ENCODE peak calls at places on chromosome 13, in ten cellular contexts. N, C, L, W, M, T, E, Z, S and A are unnamed samples.
A peak's percentile ranks its signal among the peaks of the same experiment; 100 is the strongest.

GRCh38 chr13:21458457-21458815 is 667 bp downstream of the ZDHHC20 start:
- DNase-seq in N (no peak), C (no peak), L (no peak), W (no peak), M (no peak), T (peak; percentile 23), E (peak; percentile 52), Z (peak; percentile 53), S (peak; percentile 55), A (no peak)

GRCh38 chr13:21606781-21607180 is 2.8 kb upstream of the MICU2 start:
- DNase-seq in N (no peak), C (no peak), L (no peak), W (no peak), M (no peak), T (no peak), E (no peak), Z (no peak), S (no peak), A (no peak)

GRCh38 chr13:34675626-34676025 is 266.4 kb upstream of the NBEA start:
- DNase-seq in N (no peak), C (no peak), L (no peak), W (no peak), M (no peak), T (no peak), E (no peak), Z (no peak), S (no peak), A (no peak)

GRCh38 chr13:107035186-107035585 is 467.2 kb upstream of the ARGLU1 start:
- DNase-seq in N (no peak), C (no peak), L (peak; percentile 12), W (no peak), M (no peak), T (no peak), E (no peak), Z (no peak), S (no peak), A (no peak)

GRCh38 chr13:114067886-114068722 is 64.3 kb downstream of the RASA3 start:
- DNase-seq in N (peak; percentile 66), C (no peak), L (no peak), W (no peak), M (no peak), T (no peak), E (no peak), Z (no peak), S (no peak), A (no peak)

GRCh38 chr13:59450218-59450617 is 713.5 kb downstream of the DIAPH3 start:
- DNase-seq in N (no peak), C (no peak), L (no peak), W (no peak), M (no peak), T (no peak), E (no peak), Z (no peak), S (no peak), A (no peak)

GRCh38 chr13:90293793-90294361 is 1053.6 kb upstream of the MIR17HG start:
- DNase-seq in N (no peak), C (no peak), L (no peak), W (no peak), M (no peak), T (no peak), E (no peak), Z (no peak), S (no peak), A (no peak)

GRCh38 chr13:90201676-90202425 is 1145.6 kb upstream of the MIR17HG start:
- DNase-seq in N (no peak), C (no peak), L (peak; percentile 9), W (no peak), M (no peak), T (peak; percentile 7), E (no peak), Z (peak; percentile 59), S (no peak), A (no peak)

GRCh38 chr13:84139561-84140158 is 257.4 kb upstream of the SLITRK1 start:
- DNase-seq in N (no peak), C (no peak), L (no peak), W (no peak), M (no peak), T (no peak), E (no peak), Z (no peak), S (no peak), A (no peak)

GRCh38 chr13:98653471-98653985 is 76.6 kb upstream of the STK24 start:
- DNase-seq in N (peak; percentile 85), C (peak; percentile 85), L (peak; percentile 67), W (peak; percentile 59), M (peak; percentile 62), T (peak; percentile 68), E (peak; percentile 66), Z (peak; percentile 89), S (peak; percentile 89), A (peak; percentile 57)

GRCh38 chr13:111122056-111122455 is 6.9 kb downstream of the ARHGEF7 start:
- DNase-seq in N (no peak), C (no peak), L (no peak), W (no peak), M (no peak), T (no peak), E (no peak), Z (no peak), S (no peak), A (no peak)

DNA sequence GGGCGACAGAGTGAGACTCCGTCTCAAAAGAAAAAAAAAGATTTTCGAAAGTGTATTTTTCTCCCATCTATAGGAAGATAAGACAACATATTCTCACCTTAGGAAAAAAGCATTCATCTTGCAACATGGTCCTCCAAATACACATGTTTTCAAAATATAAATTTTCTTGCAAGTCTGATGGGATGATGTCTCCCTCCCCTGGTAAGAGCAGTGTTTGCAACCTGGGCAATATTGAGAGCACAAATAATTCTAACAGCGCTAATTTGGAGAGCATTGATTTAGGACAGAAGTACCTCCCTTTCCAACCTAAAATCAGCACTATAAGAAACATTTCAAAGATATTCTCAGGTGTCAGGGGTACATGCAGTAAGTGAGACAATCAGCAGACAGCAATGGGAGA is 61.0 kb upstream of the SHISA2 start:
- DNase-seq in N (no peak), C (no peak), L (no peak), W (no peak), M (no peak), T (no peak), E (no peak), Z (no peak), S (peak; percentile 8), A (no peak)
- TF ChIP-seq CTCF in N (no peak), C (peak; percentile 54), L (peak; percentile 25), W (peak; percentile 16), M (peak; percentile 66), T (no peak), E (peak; percentile 17), Z (peak; percentile 19), S (peak; percentile 13), A (peak; percentile 34)

DNA sequence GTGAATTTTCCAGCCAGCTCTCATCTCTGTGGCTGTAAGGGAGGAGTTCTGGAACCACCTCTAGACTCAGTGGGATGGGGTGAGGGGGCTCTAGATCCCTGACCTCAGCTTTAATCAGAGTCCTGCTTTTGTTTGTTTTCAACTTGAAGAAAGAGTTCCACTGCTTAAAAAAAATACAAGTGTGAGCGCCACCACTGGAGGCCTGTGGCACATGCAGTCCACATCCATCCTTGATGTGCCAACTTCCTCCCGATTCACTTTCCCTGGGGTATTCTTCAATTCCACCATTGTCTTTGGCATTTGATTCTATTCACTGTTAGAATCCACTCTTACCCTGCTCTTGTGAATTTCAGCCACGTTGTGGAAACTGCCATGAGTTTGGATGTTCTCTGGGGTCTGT is 62.4 kb upstream of the GJB6 start:
- DNase-seq in N (no peak), C (peak; percentile 15), L (no peak), W (no peak), M (no peak), T (no peak), E (no peak), Z (no peak), S (no peak), A (no peak)
- TF ChIP-seq CTCF in N (no peak), C (peak; percentile 63), L (peak; percentile 5), W (no peak), M (peak; percentile 53), T (no peak), E (no peak), Z (peak; percentile 8), S (no peak), A (no peak)

DNA sequence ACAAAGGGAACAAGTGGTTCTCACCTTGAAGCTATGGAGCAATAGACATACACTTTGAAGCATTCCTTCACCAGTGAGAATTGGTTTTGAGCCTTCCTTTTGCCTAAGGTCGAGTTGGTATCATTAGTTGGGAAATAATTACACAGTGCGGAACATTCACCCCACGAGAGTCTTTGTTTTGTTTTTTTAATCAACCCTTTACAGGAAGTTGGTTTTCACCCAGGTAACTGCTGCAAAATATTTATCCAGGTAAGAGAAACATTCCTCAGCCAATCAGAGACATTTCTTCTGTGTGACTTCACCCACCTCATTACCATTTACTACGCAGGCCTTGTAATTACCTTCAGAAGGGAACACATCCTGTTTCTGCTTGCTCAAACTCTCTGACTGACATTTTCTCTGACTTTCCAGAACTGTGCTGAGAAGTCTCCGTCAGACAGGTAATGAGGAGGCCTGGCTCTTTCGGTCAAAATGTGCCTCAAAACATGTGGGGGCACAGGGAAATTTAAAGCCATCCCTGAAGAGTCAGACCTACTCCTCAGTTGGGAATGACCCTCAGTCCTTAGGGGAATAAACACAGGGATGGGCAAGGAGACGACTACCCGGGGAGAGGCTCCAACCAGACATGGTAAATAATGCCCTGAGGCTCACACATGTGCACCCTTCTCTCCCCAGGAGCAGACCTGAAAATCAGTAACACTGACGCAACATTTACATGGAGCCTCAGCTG is 22.7 kb upstream of the SERP2 start:
- DNase-seq in N (no peak), C (no peak), L (no peak), W (no peak), M (no peak), T (no peak), E (no peak), Z (no peak), S (no peak), A (no peak)
- TF ChIP-seq CTCF in N (no peak), C (no peak), L (no peak), W (no peak), M (no peak), T (no peak), E (no peak), Z (no peak), S (no peak), A (no peak)

DNA sequence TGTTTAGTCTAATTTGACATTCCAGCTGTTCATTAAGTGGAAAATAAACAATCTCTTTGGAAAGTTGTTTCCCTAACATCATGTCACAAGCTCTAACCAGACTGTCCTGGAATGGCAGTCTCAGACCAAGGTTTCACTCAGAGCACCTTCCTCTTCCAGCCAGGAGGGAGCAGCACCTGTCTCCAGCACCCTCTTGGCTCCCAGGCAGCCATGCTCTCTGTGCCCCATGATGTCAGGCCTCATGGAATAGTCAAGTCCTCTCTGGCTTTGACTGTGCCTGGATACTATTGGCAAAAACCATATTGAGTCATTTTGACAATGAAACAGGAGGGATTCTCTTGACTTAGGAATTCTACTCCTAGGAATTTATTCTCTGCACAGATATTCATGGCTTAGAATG is 171.4 kb downstream of the OXGR1 start:
- DNase-seq in N (no peak), C (peak; percentile 54), L (no peak), W (no peak), M (no peak), T (no peak), E (peak; percentile 4), Z (peak; percentile 42), S (no peak), A (no peak)
- TF ChIP-seq CTCF in N (peak; percentile 38), C (peak; percentile 66), L (peak; percentile 17), W (no peak), M (no peak), T (no peak), E (no peak), Z (peak; percentile 15), S (no peak), A (peak; percentile 42)

GRCh38 chr13:97327521-97328221 is 105.5 kb downstream of the MBNL2 start:
- DNase-seq in N (no peak), C (no peak), L (no peak), W (no peak), M (no peak), T (no peak), E (no peak), Z (no peak), S (no peak), A (no peak)
- TF ChIP-seq CTCF in N (no peak), C (no peak), L (no peak), W (no peak), M (no peak), T (no peak), E (no peak), Z (no peak), S (no peak), A (no peak)